ENCODE peak calls at places on chromosomes 1 and 21, in six cellular contexts. M, Q, J, F, G and Y are unnamed samples.

GRCh38 chr1:44114098-44114497 is 4.5 kb upstream of the KLF17 start:
- DNase-seq in M (no peak), Q (no peak), J (no peak), F (no peak), G (no peak), Y (no peak)

GRCh38 chr1:200372095-200372884 is 37.5 kb downstream of the ZNF281 start:
- DNase-seq in M (peak), Q (no peak), J (no peak), F (no peak), G (peak), Y (no peak)

GRCh38 chr1:222454782-222455181 is 93.1 kb downstream of the HHIPL2 start:
- DNase-seq in M (no peak), Q (peak), J (no peak), F (peak), G (no peak), Y (peak)

GRCh38 chr1:212760126-212760823 is 31.3 kb downstream of the NSL1 start:
- DNase-seq in M (no peak), Q (no peak), J (no peak), F (no peak), G (no peak), Y (no peak)

GRCh38 chr1:231931146-231931545 is 304.6 kb downstream of the DISC1 start:
- DNase-seq in M (no peak), Q (no peak), J (no peak), F (no peak), G (no peak), Y (no peak)

GRCh38 chr1:158177705-158178450 is 2.8 kb upstream of the CD1D start:
- DNase-seq in M (no peak), Q (peak), J (peak), F (peak), G (peak), Y (peak)

GRCh38 chr1:199778324-199778955 is 249.1 kb upstream of the NR5A2 start:
- DNase-seq in M (no peak), Q (no peak), J (no peak), F (no peak), G (no peak), Y (no peak)

GRCh38 chr1:149849947-149850360 is 49.4 kb upstream of the BOLA1 start:
- DNase-seq in M (no peak), Q (peak), J (no peak), F (no peak), G (no peak), Y (no peak)

GRCh38 chr1:8908388-8909151 is 30.1 kb upstream of the ENO1 start:
- DNase-seq in M (no peak), Q (no peak), J (no peak), F (no peak), G (no peak), Y (no peak)

GRCh38 chr1:24085546-24085945 is 26.4 kb downstream of the MYOM3 start:
- DNase-seq in M (no peak), Q (no peak), J (no peak), F (no peak), G (no peak), Y (no peak)

GRCh38 chr1:173862769-173863223 is 5.0 kb downstream of the GAS5 start:
- DNase-seq in M (no peak), Q (no peak), J (no peak), F (no peak), G (no peak), Y (no peak)

GRCh38 chr1:36161656-36162531 is 5.9 kb downstream of the MAP7D1 start:
- DNase-seq in M (no peak), Q (no peak), J (peak), F (no peak), G (peak), Y (no peak)

GRCh38 chr1:58975888-58976287 is 192.0 kb upstream of the JUN start:
- DNase-seq in M (no peak), Q (no peak), J (no peak), F (no peak), G (no peak), Y (no peak)

GRCh38 chr1:21261551-21262281 is 28.5 kb downstream of the ECE1 start:
- DNase-seq in M (peak), Q (peak), J (peak), F (peak), G (peak), Y (no peak)

GRCh38 chr21:43193088-43193650 is 24.4 kb downstream of the CRYAA start:
- DNase-seq in M (no peak), Q (peak), J (no peak), F (no peak), G (no peak), Y (no peak)

GRCh38 chr1:13951793-13952751 is 252.1 kb downstream of the PRDM2 start:
- DNase-seq in M (no peak), Q (no peak), J (no peak), F (no peak), G (no peak), Y (no peak)

GRCh38 chr1:24643362-24644346 is 552 bp downstream of the SRRM1 start:
- DNase-seq in M (no peak), Q (peak), J (peak), F (no peak), G (peak), Y (no peak)

GRCh38 chr1:932776-933602 is 9.3 kb downstream of the SAMD11 start:
- DNase-seq in M (no peak), Q (no peak), J (peak), F (no peak), G (no peak), Y (no peak)

GRCh38 chr1:228487336-228488106 is at the start of gene RNF187:
- DNase-seq in M (no peak), Q (no peak), J (peak), F (peak), G (peak), Y (peak)

GRCh38 chr1:227314014-227314848 is 4.1 kb downstream of the CDC42BPA start:
- DNase-seq in M (no peak), Q (no peak), J (no peak), F (no peak), G (no peak), Y (no peak)

GRCh38 chr1:72936151-72936740 is 653.9 kb upstream of the NEGR1 start:
- DNase-seq in M (no peak), Q (no peak), J (no peak), F (no peak), G (no peak), Y (no peak)

GRCh38 chr1:26478988-26479387 is 6.7 kb downstream of the HMGN2 start:
- DNase-seq in M (no peak), Q (no peak), J (no peak), F (no peak), G (no peak), Y (no peak)

GRCh38 chr1:9397984-9398526 is 105.4 kb downstream of the SPSB1 start:
- DNase-seq in M (no peak), Q (no peak), J (no peak), F (no peak), G (no peak), Y (no peak)

GRCh38 chr1:26477446-26478152 is 5.4 kb downstream of the HMGN2 start:
- DNase-seq in M (no peak), Q (no peak), J (no peak), F (no peak), G (no peak), Y (no peak)

GRCh38 chr1:232669981-232670763 is 40.2 kb upstream of the SIPA1L2 start:
- DNase-seq in M (no peak), Q (no peak), J (no peak), F (no peak), G (no peak), Y (no peak)

GRCh38 chr1:47934243-47934805 is 62.9 kb downstream of the TRABD2B start:
- DNase-seq in M (no peak), Q (peak), J (peak), F (peak), G (peak), Y (no peak)

GRCh38 chr1:235783148-235783776 is 83.4 kb downstream of the LYST start:
- DNase-seq in M (peak), Q (no peak), J (no peak), F (no peak), G (no peak), Y (no peak)

GRCh38 chr1:223549740-223550139 is 115.8 kb downstream of the CAPN8 start:
- DNase-seq in M (no peak), Q (no peak), J (no peak), F (no peak), G (no peak), Y (no peak)

GRCh38 chr1:43426221-43426620 is 27.5 kb downstream of the HYI start:
- DNase-seq in M (no peak), Q (no peak), J (no peak), F (no peak), G (no peak), Y (no peak)

GRCh38 chr1:92953491-92953890 is 7.8 kb downstream of the DIPK1A start:
- DNase-seq in M (no peak), Q (no peak), J (no peak), F (no peak), G (no peak), Y (no peak)

GRCh38 chr1:119040489-119040888 is 52.3 kb upstream of the TBX15 start:
- DNase-seq in M (no peak), Q (no peak), J (no peak), F (no peak), G (no peak), Y (no peak)

GRCh38 chr1:59237905-59238304 is 59.0 kb upstream of the FGGY start:
- DNase-seq in M (no peak), Q (no peak), J (no peak), F (no peak), G (no peak), Y (no peak)

GRCh38 chr1:54703471-54703870 is 12.2 kb upstream of the TTC4 start:
- DNase-seq in M (no peak), Q (no peak), J (no peak), F (no peak), G (no peak), Y (no peak)

GRCh38 chr1:100249537-100250257 is at the start of gene DBT:
- DNase-seq in M (peak), Q (peak), J (peak), F (peak), G (peak), Y (peak)
- TF ChIP-seq POLR2A in M (peak), Q (no peak), J (peak), F (peak), G (peak), Y (peak)

GRCh38 chr1:115564201-115564600 is 77.6 kb upstream of the VANGL1 start:
- DNase-seq in M (no peak), Q (no peak), J (no peak), F (no peak), G (no peak), Y (no peak)
- TF ChIP-seq CTCF in M (no peak), Q (no peak), J (no peak), F (no peak), G (no peak), Y (no peak)

GRCh38 chr1:37480125-37480466 is 5.7 kb downstream of the ZC3H12A start:
- DNase-seq in M (no peak), Q (no peak), J (no peak), F (peak), G (no peak), Y (peak)
- H3K4me3 ChIP-seq in M (peak), Q (no peak), J (peak), F (peak), G (no peak), Y (no peak)

GRCh38 chr1:32963746-32964460 is 706 bp downstream of the RNF19B start:
- DNase-seq in M (no peak), Q (peak), J (peak), F (peak), G (peak), Y (peak)
- TF ChIP-seq POLR2A in M (no peak), Q (no peak), J (no peak), F (no peak), G (no peak), Y (no peak)

GRCh38 chr1:109808703-109809102 is 45.0 kb upstream of the EPS8L3 start:
- DNase-seq in M (no peak), Q (no peak), J (no peak), F (no peak), G (no peak), Y (no peak)

GRCh38 chr1:109807398-109807795 is 43.7 kb upstream of the EPS8L3 start:
- DNase-seq in M (no peak), Q (no peak), J (no peak), F (no peak), G (no peak), Y (no peak)

GRCh38 chr1:109807822-109808680 is 44.3 kb upstream of the EPS8L3 start:
- DNase-seq in M (no peak), Q (no peak), J (no peak), F (no peak), G (no peak), Y (no peak)

GRCh38 chr1:109805486-109806180 is 41.9 kb upstream of the EPS8L3 start:
- DNase-seq in M (no peak), Q (no peak), J (peak), F (peak), G (no peak), Y (no peak)

GRCh38 chr1:109806733-109807397 is 43.1 kb upstream of the EPS8L3 start:
- DNase-seq in M (no peak), Q (no peak), J (peak), F (no peak), G (no peak), Y (no peak)
- TF ChIP-seq CTCF in M (no peak), Q (no peak), J (no peak), F (no peak), G (no peak), Y (no peak)

GRCh38 chr1:219681876-219682275 is 69.0 kb upstream of the ZC3H11B start:
- DNase-seq in M (no peak), Q (no peak), J (no peak), F (no peak), G (no peak), Y (no peak)

GRCh38 chr1:219670426-219671149 is 57.7 kb upstream of the ZC3H11B start:
- DNase-seq in M (no peak), Q (no peak), J (no peak), F (no peak), G (no peak), Y (no peak)

DNA sequence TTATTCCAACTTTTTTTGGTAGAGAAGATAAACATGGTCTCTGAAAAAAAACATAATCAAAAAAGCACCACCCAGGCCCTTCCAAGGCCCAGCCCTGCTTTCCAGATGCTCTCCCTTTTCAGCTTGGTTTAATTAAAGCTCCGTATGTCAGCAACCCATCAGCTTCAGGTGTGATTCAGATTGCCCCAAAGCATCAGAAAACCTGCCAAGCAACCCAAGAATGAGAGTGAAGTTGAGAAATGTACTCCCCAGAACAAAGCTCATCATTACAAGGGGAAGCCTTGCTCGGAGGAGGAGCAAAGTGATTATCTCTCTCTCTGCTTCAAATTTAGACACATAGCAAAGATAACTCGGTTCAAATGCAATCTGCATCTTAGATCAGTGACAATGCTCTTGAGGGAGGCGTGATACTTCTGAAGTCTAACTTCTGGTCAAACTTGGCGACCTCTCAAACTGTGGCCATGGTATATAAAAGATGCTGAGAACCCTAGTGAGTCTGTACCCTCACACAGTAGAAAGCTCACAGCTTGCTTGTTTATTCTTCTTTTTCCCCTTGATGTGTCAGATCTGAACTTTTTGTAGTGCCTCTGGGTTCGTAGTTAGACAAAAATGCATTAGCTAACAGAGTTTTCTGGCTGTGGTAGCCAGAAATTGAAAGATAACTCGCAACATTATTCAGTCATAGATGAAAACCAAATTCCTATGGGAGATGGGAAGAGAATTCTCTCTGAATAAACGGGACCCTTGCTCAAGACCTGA is 63.3 kb upstream of the ZC3H11B start:
- DNase-seq in M (no peak), Q (no peak), J (no peak), F (no peak), G (no peak), Y (no peak)
- H3K4me3 ChIP-seq in M (no peak), Q (no peak), J (no peak), F (no peak), G (no peak), Y (no peak)

GRCh38 chr1:186681136-186681535 is 913 bp upstream of the PTGS2 start:
- DNase-seq in M (no peak), Q (no peak), J (no peak), F (no peak), G (no peak), Y (no peak)

GRCh38 chr1:186681806-186682205 is 1.6 kb upstream of the PTGS2 start:
- DNase-seq in M (no peak), Q (no peak), J (no peak), F (no peak), G (no peak), Y (no peak)

GRCh38 chr1:186682721-186683120 is 2.5 kb upstream of the PTGS2 start:
- DNase-seq in M (no peak), Q (no peak), J (no peak), F (no peak), G (no peak), Y (no peak)

GRCh38 chr1:186683637-186684410 is 3.6 kb upstream of the PTGS2 start:
- DNase-seq in M (no peak), Q (no peak), J (no peak), F (no peak), G (no peak), Y (no peak)

GRCh38 chr1:186680031-186681012 is at the start of gene PTGS2:
- DNase-seq in M (peak), Q (peak), J (peak), F (peak), G (peak), Y (peak)
- TF ChIP-seq POLR2A in M (no peak), Q (no peak), J (no peak), F (no peak), G (peak), Y (peak)

GRCh38 chr1:83545450-83545849 is 453.5 kb downstream of the TTLL7 start:
- DNase-seq in M (no peak), Q (no peak), J (no peak), F (no peak), G (no peak), Y (no peak)
- TF ChIP-seq CTCF in M (no peak), Q (no peak), J (no peak), F (no peak), G (no peak), Y (no peak)